ENCODE peak calls at places on chromosomes 4 and X, in seven cellular contexts. T is GM23248, P is astrocyte, C is MM.1S, M is PC-3, A is GM23338, B is H1. Z is an unnamed sample.

GRCh38 chrX:71302461-71303213 is 1.1 kb downstream of the ITGB1BP2 start:
- DNase-seq in T (no peak), P (peak; percentile 12), C (no peak), M (peak; percentile 7), A (no peak), B (no peak), Z (no peak)

GRCh38 chr4:41212221-41213203 is 1.8 kb downstream of the APBB2 start:
- DNase-seq in T (peak; percentile 77), P (peak; percentile 59), C (no peak), M (peak; percentile 72), A (peak; percentile 57), B (no peak), Z (peak; percentile 36)

GRCh38 chrX:10709276-10709675 is 88.9 kb upstream of the MID1 start:
- DNase-seq in T (no peak), P (no peak), C (no peak), M (peak; percentile 4), A (no peak), B (no peak), Z (no peak)

GRCh38 chr4:119048446-119048845 is 87.2 kb upstream of the MYOZ2 start:
- DNase-seq in T (no peak), P (no peak), C (no peak), M (peak; percentile 70), A (no peak), B (no peak), Z (no peak)

GRCh38 chr4:1377606-1378261 is 28.5 kb downstream of the NKX1-1 start:
- DNase-seq in T (no peak), P (no peak), C (no peak), M (no peak), A (no peak), B (no peak), Z (no peak)

GRCh38 chrX:54495814-54496516 is at the start of gene FGD1:
- DNase-seq in T (peak; percentile 77), P (peak; percentile 30), C (peak; percentile 39), M (peak; percentile 64), A (peak; percentile 79), B (no peak), Z (peak; percentile 85)

GRCh38 chrX:1239681-1240142 is 27.3 kb upstream of the CRLF2 start:
- DNase-seq in T (no peak), P (no peak), C (no peak), M (no peak), A (no peak), B (no peak), Z (no peak)

GRCh38 chr4:46329118-46329976 is 60.6 kb downstream of the GABRA2 start:
- DNase-seq in T (peak; percentile 16), P (no peak), C (peak; percentile 74), M (peak; percentile 74), A (peak; percentile 87), B (peak; percentile 7), Z (peak; percentile 78)

GRCh38 chr4:38132140-38132673 is 172.0 kb downstream of the PTTG2 start:
- DNase-seq in T (peak; percentile 99), P (peak; percentile 99), C (peak; percentile 97), M (no peak), A (peak; percentile 48), B (no peak), Z (peak; percentile 78)

GRCh38 chrX:7149421-7149820 is 1.5 kb upstream of the PUDP start:
- DNase-seq in T (no peak), P (no peak), C (no peak), M (no peak), A (no peak), B (no peak), Z (no peak)

GRCh38 chrX:55111578-55112254 is 22.9 kb downstream of the PAGE2 start:
- DNase-seq in T (no peak), P (no peak), C (no peak), M (no peak), A (no peak), B (no peak), Z (no peak)

GRCh38 chr4:85367815-85368214 is 107.1 kb upstream of the ARHGAP24 start:
- DNase-seq in T (no peak), P (no peak), C (no peak), M (no peak), A (peak; percentile 49), B (no peak), Z (peak; percentile 19)

GRCh38 chrX:138756234-138756633 is 44.7 kb upstream of the FGF13 start:
- DNase-seq in T (peak; percentile 83), P (peak; percentile 69), C (no peak), M (peak; percentile 73), A (peak; percentile 67), B (peak; percentile 9), Z (peak; percentile 73)

GRCh38 chr4:81039351-81040174 is 9.1 kb downstream of the BMP3 start:
- DNase-seq in T (peak; percentile 17), P (no peak), C (no peak), M (peak; percentile 47), A (peak; percentile 11), B (no peak), Z (no peak)

GRCh38 chr4:16165931-16166330 is 60.3 kb downstream of the TAPT1 start:
- DNase-seq in T (no peak), P (no peak), C (no peak), M (no peak), A (no peak), B (no peak), Z (no peak)

GRCh38 chr4:174592985-174593335 is 70.7 kb upstream of the HPGD start:
- DNase-seq in T (peak; percentile 84), P (peak; percentile 44), C (no peak), M (peak; percentile 41), A (no peak), B (no peak), Z (no peak)

GRCh38 chr4:122616910-122617596 is 3.8 kb downstream of the IL21 start:
- DNase-seq in T (no peak), P (no peak), C (peak; percentile 82), M (no peak), A (no peak), B (no peak), Z (no peak)

GRCh38 chrX:138925330-138925729 is 213.8 kb upstream of the FGF13 start:
- DNase-seq in T (peak; percentile 92), P (peak; percentile 94), C (no peak), M (peak; percentile 92), A (no peak), B (no peak), Z (no peak)

GRCh38 chr4:184961693-184962092 is 56.6 kb upstream of the HELT start:
- DNase-seq in T (no peak), P (no peak), C (no peak), M (no peak), A (peak; percentile 35), B (no peak), Z (no peak)

DNA sequence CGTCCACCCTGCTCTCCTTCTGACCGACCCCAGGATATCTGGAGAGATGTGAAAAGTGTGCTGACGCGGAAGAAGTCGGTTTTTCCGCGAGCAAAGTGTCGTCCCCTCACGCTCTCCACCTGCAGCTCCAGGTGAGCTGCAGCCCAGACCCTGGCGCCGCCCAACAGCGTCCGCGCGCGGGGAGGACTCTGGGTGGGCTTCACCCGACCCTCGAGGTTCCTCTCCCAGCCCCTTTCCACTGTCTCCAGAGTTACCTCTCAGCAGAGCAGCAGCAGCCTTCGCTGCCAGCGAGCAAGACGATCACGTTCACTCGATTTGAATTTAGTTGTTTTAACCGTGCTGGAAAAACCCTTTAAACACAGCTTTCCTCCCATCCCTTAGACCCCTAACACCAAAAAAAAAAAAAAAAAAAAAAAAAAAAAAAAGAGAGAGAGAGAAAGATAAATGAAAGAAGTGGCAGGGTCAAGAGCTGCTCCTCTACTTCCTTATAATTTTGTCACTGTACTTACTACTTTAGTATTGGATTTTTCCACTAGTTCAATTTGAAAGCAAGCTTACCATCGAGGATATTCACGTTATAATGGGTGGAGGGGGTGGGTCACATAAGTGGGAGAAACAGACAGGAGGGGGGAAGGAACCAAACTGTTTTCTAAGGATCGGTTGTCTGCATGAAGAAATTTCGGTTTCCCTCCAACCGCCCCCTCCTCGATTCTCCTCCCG is 776 bp upstream of the NR3C2 start:
- DNase-seq in T (no peak), P (no peak), C (no peak), M (no peak), A (no peak), B (no peak), Z (no peak)
- TF ChIP-seq EZH2 in T (peak; percentile 96), P (no peak), C (no peak), M (no peak), A (peak; percentile 3), B (no peak), Z (no peak)

GRCh38 chr4:76658231-76659102 is 223.4 kb downstream of the SHROOM3 start:
- DNase-seq in T (peak; percentile 81), P (peak; percentile 94), C (no peak), M (peak; percentile 79), A (no peak), B (no peak), Z (no peak)
- H3K27ac ChIP-seq in T (peak overlapping the region; percentile 78), P (peak overlapping the region; percentile 81), C (no peak overlapping the region), M (peak overlapping the region; percentile 81), A (no peak overlapping the region), B (no peak overlapping the region), Z (no peak overlapping the region)

DNA sequence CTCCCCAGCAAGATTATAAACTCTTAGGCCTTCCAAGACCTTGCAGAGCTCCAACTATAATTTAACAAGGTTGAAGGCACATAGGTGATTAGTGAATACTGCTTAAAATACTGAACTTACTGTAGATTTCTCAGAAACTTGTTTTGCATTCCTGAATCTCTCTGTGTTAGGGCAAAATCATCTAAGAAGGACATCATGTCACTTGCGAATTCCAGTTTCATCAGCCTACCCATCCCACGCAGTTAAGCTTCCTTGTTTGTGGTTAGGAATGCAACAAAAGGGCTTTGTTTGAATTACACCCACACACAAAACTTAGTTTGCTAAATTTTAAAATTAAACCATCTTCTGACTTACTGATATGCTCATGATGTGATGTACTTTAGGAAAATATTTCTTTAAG is 174.0 kb downstream of the SOWAHB start:
- DNase-seq in T (peak; percentile 91), P (peak; percentile 98), C (no peak), M (peak; percentile 64), A (peak; percentile 44), B (no peak), Z (peak; percentile 42)
- H2AFZ ChIP-seq in T (no peak overlapping the region), P (no peak overlapping the region), C (no peak overlapping the region), M (no peak overlapping the region), A (no peak overlapping the region), B (no peak overlapping the region), Z (no peak overlapping the region)

DNA sequence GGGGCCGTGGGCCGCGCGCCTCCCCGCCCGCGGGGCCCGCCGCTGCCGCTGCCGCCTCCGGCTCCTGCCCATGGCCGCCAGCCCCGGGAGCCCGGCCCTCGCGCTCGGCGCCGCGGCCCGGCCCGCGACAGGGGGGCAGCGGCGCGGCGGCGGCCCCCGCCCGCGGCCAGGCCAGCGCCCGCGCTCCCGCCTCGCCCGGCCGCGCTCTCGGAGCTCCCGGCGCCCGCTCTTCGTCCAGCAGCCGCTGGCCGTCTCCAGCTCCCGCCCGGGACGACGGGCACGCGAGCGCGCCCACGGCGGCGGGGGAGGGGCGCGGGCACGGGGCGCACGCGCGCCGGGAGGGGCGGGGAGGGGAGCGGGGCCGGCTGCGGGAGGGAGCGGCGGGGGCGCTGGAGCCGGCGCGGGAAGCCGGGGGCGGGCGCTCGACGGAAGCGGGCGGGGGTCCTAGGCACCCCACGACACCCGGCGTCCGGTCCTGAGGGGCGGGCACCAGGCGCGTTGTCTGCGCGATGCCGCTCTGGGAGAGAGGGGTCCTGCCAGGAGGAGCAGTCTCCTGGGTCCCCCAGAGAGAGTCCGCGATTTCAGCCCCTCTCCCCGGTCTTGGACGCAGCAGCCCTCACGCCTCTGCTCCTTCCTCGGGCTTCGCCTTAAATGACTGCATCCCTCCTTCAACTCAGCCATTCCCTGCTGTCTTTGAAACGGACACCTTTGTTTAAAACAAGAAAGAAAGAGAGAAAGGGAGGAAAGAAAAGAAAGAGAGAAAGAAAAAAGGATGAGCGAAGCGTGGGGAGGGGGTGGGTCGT is 489 bp upstream of the PDZD4 start:
- DNase-seq in T (peak; percentile 11), P (no peak), C (no peak), M (no peak), A (no peak), B (no peak), Z (peak; percentile 48)
- TF ChIP-seq EZH2 in T (no peak), P (no peak), C (no peak), M (no peak), A (no peak), B (no peak), Z (no peak)

GRCh38 chrX:152165033-152165743 is 26.8 kb upstream of the MAGEA10 start:
- DNase-seq in T (no peak), P (no peak), C (no peak), M (no peak), A (no peak), B (no peak), Z (no peak)
- H3K27ac ChIP-seq in T (no peak overlapping the region), P (no peak overlapping the region), C (no peak overlapping the region), M (no peak overlapping the region), A (no peak overlapping the region), B (no peak overlapping the region), Z (no peak overlapping the region)